ENCODE peak calls at places on chromosome 19, in nine cellular contexts. Y, X, Z, O, A, G, L, C and V are unnamed samples.

GRCh38 chr19:30605333-30605732 is 233.1 kb downstream of the ZNF536 start:
- DNase-seq in Y (no peak), X (no peak), Z (no peak), O (no peak), A (no peak), G (no peak), L (no peak), C (no peak), V (no peak)

GRCh38 chr19:40603719-40604646 is 2.8 kb downstream of the LTBP4 start:
- DNase-seq in Y (peak; percentile 97), X (peak; percentile 85), Z (peak; percentile 54), O (peak; percentile 99), A (peak; percentile 98), G (peak; percentile 100), L (peak; percentile 99), C (peak; percentile 100), V (peak; percentile 92)

GRCh38 chr19:50349277-50350057 is 16.0 kb downstream of the NAPSA start:
- DNase-seq in Y (no peak), X (no peak), Z (no peak), O (no peak), A (no peak), G (no peak), L (peak; percentile 64), C (no peak), V (no peak)

GRCh38 chr19:2977686-2978466 is 512 bp downstream of the TLE6 start:
- DNase-seq in Y (no peak), X (no peak), Z (no peak), O (no peak), A (no peak), G (no peak), L (no peak), C (no peak), V (no peak)

GRCh38 chr19:35083678-35084077 is 31.9 kb upstream of the FXYD3 start:
- DNase-seq in Y (no peak), X (no peak), Z (no peak), O (no peak), A (no peak), G (no peak), L (no peak), C (no peak), V (no peak)

GRCh38 chr19:38837656-38838121 is 6.1 kb upstream of the ECH1 start:
- DNase-seq in Y (peak; percentile 67), X (no peak), Z (no peak), O (no peak), A (no peak), G (no peak), L (no peak), C (no peak), V (no peak)

GRCh38 chr19:35253316-35254286 is 4.8 kb downstream of the LSR start:
- DNase-seq in Y (no peak), X (no peak), Z (no peak), O (no peak), A (no peak), G (no peak), L (peak; percentile 40), C (peak; percentile 36), V (no peak)

GRCh38 chr19:55209430-55210119 is at the start of gene PTPRH:
- DNase-seq in Y (no peak), X (no peak), Z (no peak), O (peak; percentile 85), A (no peak), G (peak; percentile 97), L (no peak), C (peak; percentile 84), V (no peak)

GRCh38 chr19:29873024-29873800 is 61.4 kb downstream of the CCNE1 start:
- DNase-seq in Y (peak; percentile 57), X (no peak), Z (no peak), O (no peak), A (peak; percentile 32), G (peak; percentile 10), L (peak; percentile 87), C (peak; percentile 74), V (no peak)

GRCh38 chr19:49058592-49058991 is 1.0 kb upstream of the CGB7 start:
- DNase-seq in Y (peak; percentile 64), X (no peak), Z (no peak), O (no peak), A (no peak), G (no peak), L (no peak), C (no peak), V (no peak)

GRCh38 chr19:55647732-55648656 is at the start of gene CCDC106:
- DNase-seq in Y (peak; percentile 75), X (no peak), Z (no peak), O (peak; percentile 71), A (peak; percentile 79), G (no peak), L (peak; percentile 89), C (peak; percentile 81), V (no peak)

GRCh38 chr19:12838182-12838890 is at the start of gene MAST1:
- DNase-seq in Y (peak; percentile 68), X (no peak), Z (no peak), O (peak; percentile 51), A (no peak), G (peak; percentile 29), L (no peak), C (peak; percentile 56), V (no peak)

GRCh38 chr19:35458821-35459391 is 10.8 kb downstream of the FFAR2 start:
- DNase-seq in Y (no peak), X (no peak), Z (no peak), O (peak; percentile 54), A (no peak), G (peak; percentile 49), L (no peak), C (peak; percentile 69), V (no peak)

GRCh38 chr19:18833849-18834643 is 2.3 kb downstream of the UPF1 start:
- DNase-seq in Y (peak; percentile 46), X (no peak), Z (no peak), O (no peak), A (no peak), G (peak; percentile 61), L (no peak), C (no peak), V (no peak)
- H3K4me3 ChIP-seq in Y (peak overlapping the region; percentile 85), X (peak overlapping the region; percentile 86), Z (peak overlapping the region; percentile 94), O (no peak overlapping the region), A (peak overlapping the region; percentile 90), G (peak overlapping the region; percentile 97), L (peak overlapping the region; percentile 37), C (peak overlapping the region; percentile 86), V (peak overlapping the region; percentile 99)

DNA sequence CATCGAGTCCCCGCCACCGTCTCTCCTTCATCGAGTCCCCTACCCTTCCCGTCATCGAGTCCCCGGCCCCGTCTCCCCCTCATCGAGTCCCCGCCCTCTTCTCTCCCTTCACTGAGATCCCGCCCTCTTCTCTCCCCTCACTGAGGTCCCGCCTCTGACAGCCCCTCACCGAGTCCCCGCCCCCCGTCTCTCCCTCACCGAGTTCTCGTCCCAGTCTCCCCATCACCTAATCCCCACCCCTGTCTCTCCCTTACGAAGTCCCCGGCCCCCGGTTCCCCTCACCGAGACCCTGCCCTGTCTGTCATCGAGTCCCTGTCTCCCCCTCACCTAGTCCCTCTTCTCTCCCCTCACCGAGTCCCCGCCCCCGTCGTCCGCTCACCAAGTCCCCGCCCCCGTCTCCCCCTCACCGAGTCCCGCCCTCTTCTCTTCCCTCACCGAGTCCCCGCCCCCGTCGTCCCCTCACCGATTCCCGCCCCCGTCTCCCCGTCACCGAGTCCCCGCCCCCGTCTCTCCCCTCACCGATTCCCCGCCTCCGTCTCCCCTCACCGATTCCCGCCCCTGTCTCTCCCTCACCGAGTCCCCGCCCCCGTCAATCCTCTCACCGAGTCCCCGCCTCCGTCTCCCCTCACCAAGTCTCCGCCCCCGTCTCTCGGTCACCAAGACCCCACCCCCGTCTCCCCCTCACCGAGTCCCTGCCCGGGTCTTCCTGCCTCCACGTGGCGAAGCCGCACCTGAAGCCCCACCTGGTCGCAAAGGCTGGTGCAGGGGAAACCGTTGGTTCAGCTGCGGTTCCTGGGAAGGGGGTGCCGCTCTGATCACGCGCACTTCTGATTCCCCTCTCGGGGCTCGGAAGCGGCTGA is 23.9 kb upstream of the ZNF846 start:
- DNase-seq in Y (peak; percentile 98), X (peak; percentile 47), Z (peak; percentile 61), O (peak; percentile 96), A (peak; percentile 95), G (peak; percentile 94), L (peak; percentile 98), C (peak; percentile 98), V (peak; percentile 78)
- H3K4me3 ChIP-seq in Y (peak overlapping the region; percentile 88), X (peak overlapping the region; percentile 88), Z (peak overlapping the region; percentile 86), O (peak overlapping the region; percentile 28), A (peak overlapping the region; percentile 74), G (peak overlapping the region; percentile 73), L (peak overlapping the region; percentile 60), C (peak overlapping the region; percentile 92), V (peak overlapping the region; percentile 74)

DNA sequence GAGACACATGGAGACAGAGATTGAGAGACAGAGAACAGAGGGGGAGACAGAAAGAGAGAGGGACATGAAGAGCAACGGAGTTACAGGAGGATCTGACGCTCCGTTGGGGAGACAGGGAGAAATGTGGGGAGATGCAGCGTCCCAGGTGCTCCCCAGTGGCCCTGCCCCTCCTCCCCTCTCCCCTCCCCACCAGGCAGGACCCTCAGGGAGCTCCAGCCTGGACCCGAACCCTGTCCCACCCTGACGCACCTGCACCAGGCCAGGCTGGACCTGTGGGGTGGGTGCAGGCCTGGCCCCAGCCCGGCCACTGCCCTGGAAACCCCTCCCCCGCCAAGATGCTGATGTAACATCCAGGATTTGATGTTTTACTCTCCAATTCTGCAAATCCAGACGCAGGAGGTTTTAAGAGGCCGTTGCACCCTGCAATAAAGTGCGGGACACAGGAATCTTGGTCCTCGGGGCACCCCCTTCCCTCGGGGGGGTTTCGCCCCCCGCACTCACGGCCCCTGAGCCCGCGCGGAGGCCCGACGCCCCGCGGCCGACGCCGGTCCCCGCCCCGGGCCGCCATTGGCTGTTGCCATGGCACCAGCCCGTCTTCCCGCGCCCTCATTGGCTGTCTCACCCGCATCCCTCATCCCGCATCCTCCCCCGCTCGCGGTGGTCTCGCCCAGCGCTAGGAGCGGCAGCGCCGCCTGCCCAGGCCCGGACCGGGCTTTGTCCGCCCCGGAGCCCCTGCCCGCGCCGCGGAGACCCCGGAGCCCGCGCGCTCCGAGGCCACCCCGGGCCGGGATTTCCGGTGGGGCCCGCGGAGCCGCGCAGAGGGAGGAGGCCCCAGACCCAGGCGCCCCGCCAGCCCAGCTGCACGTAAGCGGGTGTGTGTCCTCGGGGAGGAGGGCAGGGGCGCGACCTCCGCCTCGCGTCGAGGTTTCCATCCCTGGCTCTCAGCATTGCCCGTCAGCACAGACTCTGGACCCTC is at the start of gene APC2:
- DNase-seq in Y (peak; percentile 69), X (no peak), Z (no peak), O (no peak), A (no peak), G (no peak), L (no peak), C (no peak), V (no peak)
- H3K4me3 ChIP-seq in Y (peak within 1 kb of the TSS; percentile 40), X (peak within 1 kb of the TSS; percentile 17), Z (peak within 1 kb of the TSS; percentile 36), O (no peak within 1 kb of the TSS), A (no peak within 1 kb of the TSS), G (no peak within 1 kb of the TSS), L (no peak within 1 kb of the TSS), C (no peak within 1 kb of the TSS), V (no peak within 1 kb of the TSS)

DNA sequence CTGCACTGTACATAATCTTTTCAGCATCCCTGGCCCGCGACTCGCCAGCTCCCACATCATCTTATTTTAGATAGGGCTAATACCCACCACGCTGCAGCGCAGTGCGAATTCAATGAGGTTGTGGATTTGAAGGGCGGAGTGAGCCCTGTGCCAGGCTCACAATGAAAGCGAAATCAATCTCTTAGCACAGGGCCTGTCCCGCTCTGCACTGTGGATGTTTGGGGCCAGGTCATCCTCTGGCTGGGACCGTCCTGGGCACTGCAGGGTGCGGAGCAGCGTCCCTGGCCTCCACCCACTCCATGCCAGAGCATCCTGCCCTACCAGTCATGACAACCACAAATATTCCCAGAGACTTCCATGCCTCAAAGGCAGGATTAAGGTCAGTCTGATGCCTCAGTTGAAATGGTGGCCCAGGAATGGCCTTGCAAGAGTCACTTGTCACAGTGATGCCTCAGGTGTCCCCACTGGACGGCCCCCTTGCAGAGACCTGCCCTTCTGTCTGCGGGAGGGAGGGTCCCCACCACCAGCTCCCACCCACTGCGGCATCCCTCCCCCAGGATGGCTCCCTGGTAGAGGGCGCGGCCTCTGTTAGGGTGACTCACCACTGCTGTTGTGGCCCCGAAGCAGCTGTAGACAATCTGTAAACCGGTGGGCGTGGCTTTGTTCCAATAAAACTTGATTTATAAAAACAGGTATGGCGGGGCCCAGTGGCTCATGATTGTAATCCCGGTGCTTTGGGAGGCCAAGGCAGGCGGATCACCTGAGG is 5.6 kb downstream of the UHRF1 start:
- DNase-seq in Y (peak; percentile 94), X (peak; percentile 55), Z (peak; percentile 45), O (peak; percentile 90), A (no peak), G (peak; percentile 91), L (peak; percentile 76), C (peak; percentile 91), V (no peak)
- H3K4me3 ChIP-seq in Y (peak overlapping the region; percentile 19), X (no peak overlapping the region), Z (no peak overlapping the region), O (no peak overlapping the region), A (peak overlapping the region; percentile 35), G (peak overlapping the region; percentile 38), L (no peak overlapping the region), C (peak overlapping the region; percentile 54), V (no peak overlapping the region)